ENCODE peak calls at places on chromosome 2, in nine cellular contexts. R, V, B, F, G, W, J, Z and N are unnamed samples.

GRCh38 chr2:128746356-128746755 is 427.7 kb upstream of the HS6ST1 start:
- DNase-seq in V (no peak), Z (no peak), R (peak), G (no peak), B (no peak), F (no peak), W (no peak), J (no peak), N (no peak)

GRCh38 chr2:177338177-177338721 is 54.3 kb upstream of the AGPS start:
- DNase-seq in B (peak), R (no peak), G (no peak), F (no peak), W (no peak), Z (no peak), V (no peak), J (peak), N (peak)

GRCh38 chr2:227285741-227286140 is 39.3 kb upstream of the MFF start:
- DNase-seq in J (no peak), R (no peak), B (no peak), Z (no peak), W (no peak), G (no peak), V (no peak), F (no peak), N (no peak)

GRCh38 chr2:235807347-235807746 is 313.5 kb downstream of the AGAP1 start:
- DNase-seq in R (no peak), Z (no peak), F (peak), G (peak), B (no peak), W (no peak), V (no peak), J (no peak), N (no peak)

GRCh38 chr2:41994177-41994576 is 53.6 kb upstream of the PKDCC start:
- DNase-seq in B (no peak), J (no peak), G (no peak), F (no peak), Z (no peak), R (no peak), W (no peak), V (no peak), N (peak)

GRCh38 chr2:184032983-184033382 is 565.3 kb upstream of the ZNF804A start:
- DNase-seq in R (no peak), W (no peak), F (no peak), Z (no peak), G (no peak), B (no peak), V (no peak), J (no peak), N (no peak)

GRCh38 chr2:97728091-97728596 is 14.8 kb downstream of the ZAP70 start:
- DNase-seq in V (no peak), B (peak), Z (no peak), W (no peak), F (no peak), R (no peak), G (no peak), J (no peak), N (peak)

GRCh38 chr2:119283873-119284331 is 60.3 kb downstream of the STEAP3 start:
- DNase-seq in F (no peak), J (no peak), Z (no peak), W (no peak), B (peak), G (no peak), V (no peak), R (no peak), N (peak)

GRCh38 chr2:176414641-176415040 is 145.4 kb downstream of the MTX2 start:
- DNase-seq in R (no peak), G (no peak), F (no peak), Z (no peak), J (no peak), B (peak), V (no peak), W (no peak), N (peak)

GRCh38 chr2:3424171-3424795 is 44.8 kb downstream of the TRAPPC12 start:
- DNase-seq in F (no peak), W (no peak), V (no peak), Z (no peak), B (no peak), G (no peak), J (no peak), R (no peak), N (no peak)

GRCh38 chr2:172333206-172333605 is 94.2 kb upstream of the ITGA6 start:
- DNase-seq in R (no peak), Z (no peak), V (no peak), B (no peak), G (no peak), J (no peak), F (no peak), W (no peak), N (no peak)

DNA sequence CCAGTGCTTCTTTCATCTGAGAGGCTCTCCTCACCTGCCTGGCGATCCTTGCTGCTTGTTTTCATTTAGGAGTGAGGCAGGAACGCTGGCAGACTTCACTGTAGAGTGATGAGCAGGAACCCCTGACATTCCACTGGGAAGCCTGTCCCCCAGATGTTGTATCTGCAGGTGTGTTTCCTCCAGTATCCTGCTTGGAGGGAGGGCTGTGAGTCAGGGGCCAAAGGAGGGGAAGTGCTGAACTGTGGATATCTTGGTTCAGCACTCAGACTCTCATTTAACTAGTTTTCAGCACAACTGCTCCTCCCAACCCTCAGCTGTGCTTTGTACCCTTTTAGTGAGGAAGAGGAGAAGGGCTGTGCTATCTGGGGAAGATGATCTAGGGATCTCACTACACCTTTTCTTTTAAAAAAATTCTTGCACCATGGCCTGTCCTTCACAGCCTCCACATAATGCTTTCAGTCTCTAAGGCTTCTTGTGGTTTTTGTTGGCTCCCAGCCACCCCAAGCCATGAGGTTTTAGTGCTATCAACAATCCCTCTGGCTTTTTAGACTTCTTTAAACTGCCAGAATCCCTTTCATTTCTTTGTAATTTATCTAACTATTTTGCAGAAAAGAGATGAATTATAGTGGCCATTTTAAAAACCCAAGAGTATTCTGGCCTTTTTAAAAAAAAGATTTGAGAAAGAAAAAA is 11.2 kb downstream of the ANKAR start:
- DNase-seq in B (peak), W (no peak), J (no peak), Z (no peak), G (no peak), F (peak), R (no peak), V (peak), N (peak)
- TF ChIP-seq EZH2phosphoT487 in B (no peak), W (no peak), J (no peak), Z (no peak), G (no peak), F (no peak), R (no peak), V (no peak), N (no peak)

GRCh38 chr2:20221939-20222768 is 2.8 kb downstream of the SDC1 start:
- DNase-seq in R (no peak), Z (no peak), F (no peak), B (peak), W (no peak), G (no peak), J (no peak), V (peak), N (no peak)
- H3K4me2 ChIP-seq in R (peak), Z (no peak), F (peak), B (peak), W (peak), G (peak), J (peak), V (peak), N (peak)

DNA sequence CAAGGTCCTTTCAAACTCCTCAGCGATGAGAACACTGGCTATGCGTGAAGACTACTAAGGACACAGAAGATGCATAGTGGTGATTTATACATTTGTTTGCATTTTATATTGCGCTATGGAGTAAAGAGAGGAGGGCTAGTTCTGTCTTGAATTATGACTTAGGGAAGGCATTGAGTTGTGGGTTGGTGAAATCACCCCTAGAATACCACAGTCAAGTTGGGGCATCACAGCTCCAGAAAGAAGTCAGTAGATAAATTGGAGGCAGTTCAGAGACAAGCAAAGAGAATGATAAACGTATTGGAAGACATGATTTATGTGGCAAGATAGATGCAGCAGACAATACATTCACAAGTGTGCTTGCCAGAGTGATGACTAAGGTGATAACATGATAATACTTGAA is 460.4 kb downstream of the EPHA4 start:
- DNase-seq in F (no peak), G (no peak), J (no peak), V (no peak), Z (no peak), R (no peak), W (no peak), B (no peak), N (no peak)
- TF ChIP-seq EZH2phosphoT487 in F (no peak), G (no peak), J (no peak), V (no peak), Z (no peak), R (no peak), W (no peak), B (no peak), N (no peak)

DNA sequence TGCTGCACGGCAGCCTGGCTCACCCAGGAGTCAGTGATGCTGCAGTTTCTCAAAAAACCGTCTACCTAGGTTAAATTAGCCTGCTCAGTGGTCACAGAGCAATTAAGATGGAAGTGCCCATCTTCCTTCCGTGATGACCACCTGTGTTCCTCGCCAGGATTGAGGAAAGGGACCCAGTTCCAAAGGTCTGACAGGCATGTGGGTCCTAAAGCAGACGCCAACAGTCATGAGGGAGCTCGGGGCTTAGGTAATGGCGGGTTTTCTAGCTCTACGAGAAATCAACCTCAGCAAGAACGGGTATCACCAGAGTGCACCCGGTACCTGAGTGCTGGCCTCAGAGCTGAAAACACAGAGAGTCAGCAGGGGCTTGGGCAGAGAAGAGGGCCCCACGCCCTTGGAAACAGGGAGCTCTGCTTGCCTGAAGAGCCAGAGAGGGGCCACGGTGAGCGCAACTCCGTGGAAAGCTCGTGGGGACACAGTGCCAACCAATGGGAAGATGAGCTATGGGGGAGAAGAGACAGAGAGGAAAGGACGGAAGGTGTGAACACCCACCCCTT is 34.3 kb upstream of the DNMT3A start:
- DNase-seq in Z (no peak), W (no peak), J (no peak), V (no peak), R (no peak), F (no peak), B (no peak), G (no peak), N (no peak)
- H3K4me2 ChIP-seq in Z (peak), W (peak), J (peak), V (peak), R (peak), F (peak), B (peak), G (no peak), N (no peak)

DNA sequence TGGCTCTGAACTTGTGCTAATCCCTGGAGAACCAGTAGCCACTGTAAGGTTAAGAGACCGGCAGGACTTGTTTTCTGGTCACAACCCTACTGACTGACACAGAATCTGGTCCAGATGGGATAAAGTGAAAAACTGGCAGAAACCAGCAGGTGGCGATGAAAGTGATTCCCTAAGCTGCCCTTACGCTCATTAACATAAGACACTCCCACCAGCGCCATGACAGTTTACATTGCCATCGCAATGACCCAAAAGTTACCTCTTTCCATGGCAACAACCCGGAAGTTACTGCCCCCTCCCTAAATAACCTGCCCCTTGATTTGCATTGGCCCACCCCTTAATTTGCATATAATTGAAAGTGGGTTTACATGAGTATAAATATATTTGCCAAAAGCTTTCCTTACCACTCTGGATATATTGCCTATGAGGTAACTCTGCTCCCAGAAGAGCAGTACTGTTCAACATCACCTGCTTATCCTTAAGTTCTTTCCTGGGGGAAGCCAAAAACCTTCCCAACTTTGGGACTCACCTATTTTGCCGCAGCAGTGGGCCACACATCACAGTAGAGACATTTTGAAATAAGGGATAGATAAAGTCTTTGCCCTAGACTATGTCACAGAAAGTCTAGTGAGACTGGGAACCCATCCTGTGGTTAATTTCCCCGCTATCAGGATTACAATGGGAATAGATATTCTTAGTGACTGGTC is 35.8 kb upstream of the AFF3 start:
- DNase-seq in V (peak), G (peak), Z (peak), R (peak), W (peak), B (peak), J (peak), F (peak), N (peak)
- TF ChIP-seq EZH2phosphoT487 in V (no peak), G (no peak), Z (no peak), R (no peak), W (no peak), B (no peak), J (no peak), F (no peak), N (no peak)

GRCh38 chr2:29865512-29865911 is 55.9 kb downstream of the ALK start:
- DNase-seq in V (no peak), B (no peak), W (no peak), Z (no peak), F (no peak), G (no peak), R (no peak), J (no peak), N (no peak)
- H3K4me2 ChIP-seq in V (no peak), B (no peak), W (no peak), Z (no peak), F (no peak), G (no peak), R (no peak), J (no peak), N (no peak)

GRCh38 chr2:181104512-181105121 is 124.2 kb downstream of the UBE2E3 start:
- DNase-seq in R (peak), V (peak), Z (peak), J (peak), W (peak), F (peak), B (peak), G (peak), N (peak)
- TF ChIP-seq EZH2phosphoT487 in R (no peak), V (no peak), Z (no peak), J (no peak), W (no peak), F (no peak), B (no peak), G (no peak), N (no peak)

GRCh38 chr2:55585451-55586079 is 31.9 kb downstream of the PPP4R3B start:
- DNase-seq in R (no peak), V (no peak), J (no peak), F (no peak), W (no peak), Z (no peak), B (peak), G (no peak), N (peak)
- H3K4me2 ChIP-seq in R (no peak), V (no peak), J (peak), F (no peak), W (peak), Z (no peak), B (peak), G (no peak), N (peak)

GRCh38 chr2:221629478-221629877 is 57.4 kb upstream of the EPHA4 start:
- DNase-seq in R (peak), V (no peak), W (no peak), F (no peak), G (no peak), B (peak), Z (no peak), J (peak), N (peak)
- TF ChIP-seq EZH2phosphoT487 in R (no peak), V (no peak), W (no peak), F (no peak), G (no peak), B (no peak), Z (no peak), J (no peak), N (no peak)